ENCODE peak calls at places on chromosome X, in eight cellular contexts. N is breast epithelium, F is PC-3, G is astrocyte of the spinal cord, P is mesothelial cell of epicardium, S is hepatocyte, O is MM.1S, E is psoas muscle. R is an unnamed sample.

GRCh38 chrX:119887721-119888425 is 7.8 kb upstream of the AKAP14 start:
- DNase-seq in O (no peak), E (peak), G (peak), P (peak), S (peak), N (peak), F (peak), R (no peak)

GRCh38 chrX:38435130-38435529 is 82.7 kb downstream of the OTC start:
- DNase-seq in S (no peak), N (no peak), P (no peak), G (no peak), E (no peak), O (no peak), F (no peak), R (no peak)

GRCh38 chrX:18436017-18436416 is 10.6 kb downstream of the CDKL5 start:
- DNase-seq in O (no peak), N (no peak), S (no peak), G (no peak), E (no peak), F (no peak), P (no peak), R (no peak)

GRCh38 chrX:150548684-150549083 is 19.7 kb upstream of the MTM1 start:
- DNase-seq in N (no peak), G (peak), F (peak), E (no peak), P (no peak), S (no peak), O (no peak), R (no peak)

GRCh38 chrX:35625714-35626113 is 172.4 kb upstream of the MAGEB16 start:
- DNase-seq in P (no peak), E (no peak), S (peak), G (no peak), N (no peak), O (no peak), F (no peak), R (no peak)

GRCh38 chrX:114028907-114029662 is 554.8 kb upstream of the HTR2C start:
- DNase-seq in F (no peak), E (no peak), P (no peak), O (no peak), N (no peak), G (no peak), S (no peak), R (no peak)

GRCh38 chrX:73916931-73917657 is 354.1 kb downstream of the CHIC1 start:
- DNase-seq in G (peak), E (no peak), O (no peak), N (no peak), S (peak), F (peak), P (no peak), R (no peak)

GRCh38 chrX:71224969-71225368 is 1.9 kb downstream of the GJB1 start:
- DNase-seq in E (no peak), P (no peak), G (no peak), O (no peak), F (no peak), S (no peak), N (no peak), R (no peak)

GRCh38 chrX:103101280-103102042 is 8.5 kb upstream of the NXF3 start:
- DNase-seq in S (no peak), P (no peak), N (no peak), G (no peak), F (no peak), O (no peak), E (no peak), R (no peak)

GRCh38 chrX:13485167-13485566 is 84.2 kb upstream of the EGFL6 start:
- DNase-seq in S (no peak), E (no peak), P (no peak), F (peak), O (no peak), N (no peak), G (no peak), R (no peak)

GRCh38 chrX:50903387-50904027 is 7.0 kb upstream of the BMP15 start:
- DNase-seq in P (no peak), E (no peak), N (no peak), S (peak), F (peak), G (peak), O (peak), R (no peak)

GRCh38 chrX:131225078-131225477 is 64.0 kb downstream of the IGSF1 start:
- DNase-seq in O (no peak), F (no peak), N (no peak), G (no peak), P (no peak), S (no peak), E (no peak), R (no peak)

GRCh38 chrX:31609130-31609529 is 537.3 kb upstream of the FTHL17 start:
- DNase-seq in G (peak), O (no peak), P (no peak), S (peak), N (no peak), E (no peak), F (peak), R (no peak)

GRCh38 chrX:22395372-22395771 is 122.7 kb downstream of the CBLL2 start:
- DNase-seq in N (no peak), O (no peak), S (no peak), P (no peak), F (peak), E (no peak), G (peak), R (no peak)

GRCh38 chrX:44344194-44344593 is 722 bp upstream of the EFHC2 start:
- DNase-seq in O (peak), N (no peak), P (no peak), E (no peak), F (no peak), S (no peak), G (no peak), R (no peak)

GRCh38 chrX:107970073-107970472 is 12.1 kb downstream of the TEX13B start:
- DNase-seq in E (no peak), P (no peak), G (no peak), O (no peak), N (no peak), S (no peak), F (peak), R (no peak)

GRCh38 chrX:129609395-129609794 is 45.4 kb downstream of the APLN start:
- DNase-seq in S (no peak), N (no peak), G (no peak), P (no peak), O (no peak), E (no peak), F (no peak), R (no peak)

GRCh38 chrX:3026074-3026588 is 15.1 kb upstream of the ARSF start:
- DNase-seq in N (no peak), F (peak), G (no peak), O (no peak), S (peak), P (no peak), E (no peak), R (no peak)

GRCh38 chrX:3029084-3029483 is 12.2 kb upstream of the ARSF start:
- DNase-seq in G (no peak), P (peak), F (no peak), N (no peak), E (no peak), S (no peak), O (no peak), R (no peak)
- TF ChIP-seq CTCF in G (no peak), P (no peak), F (no peak), N (no peak), E (no peak), S (no peak), O (no peak), R (no peak)

GRCh38 chrX:2819345-2820130 is 9.2 kb upstream of the GYG2 start:
- DNase-seq in G (peak), F (peak), E (no peak), P (no peak), O (no peak), N (no peak), S (peak), R (no peak)
- TF ChIP-seq CTCF in G (peak), F (peak), E (peak), P (peak), O (peak), N (no peak), S (peak), R (peak)

GRCh38 chrX:145405012-145405411 is 157.7 kb downstream of the SPANXN1 start:
- DNase-seq in G (peak), F (peak), N (no peak), E (no peak), P (no peak), O (peak), S (peak), R (no peak)
- TF ChIP-seq CTCF in G (peak), F (peak), N (no peak), E (peak), P (peak), O (peak), S (peak), R (peak)

GRCh38 chrX:1754077-1754476 is 139.2 kb downstream of the ASMT start:
- DNase-seq in P (no peak), N (no peak), G (no peak), O (no peak), F (no peak), S (no peak), E (no peak), R (no peak)
- TF ChIP-seq CTCF in P (no peak), N (no peak), G (no peak), O (no peak), F (no peak), S (no peak), E (no peak), R (no peak)

GRCh38 chrX:40109288-40110008 is 11.7 kb upstream of the BCOR start:
- DNase-seq in S (peak), F (no peak), E (peak), N (no peak), G (peak), P (peak), O (peak), R (no peak)

GRCh38 chrX:40107291-40108083 is 9.7 kb upstream of the BCOR start:
- DNase-seq in F (peak), P (no peak), N (no peak), S (peak), E (peak), O (peak), G (no peak), R (no peak)

GRCh38 chrX:40108959-40109287 is 11.2 kb upstream of the BCOR start:
- DNase-seq in S (peak), P (peak), N (peak), F (peak), O (no peak), G (peak), E (peak), R (peak)

GRCh38 chrX:40106677-40107290 is 9.0 kb upstream of the BCOR start:
- DNase-seq in G (no peak), S (no peak), N (no peak), F (no peak), E (no peak), O (no peak), P (no peak), R (no peak)

DNA sequence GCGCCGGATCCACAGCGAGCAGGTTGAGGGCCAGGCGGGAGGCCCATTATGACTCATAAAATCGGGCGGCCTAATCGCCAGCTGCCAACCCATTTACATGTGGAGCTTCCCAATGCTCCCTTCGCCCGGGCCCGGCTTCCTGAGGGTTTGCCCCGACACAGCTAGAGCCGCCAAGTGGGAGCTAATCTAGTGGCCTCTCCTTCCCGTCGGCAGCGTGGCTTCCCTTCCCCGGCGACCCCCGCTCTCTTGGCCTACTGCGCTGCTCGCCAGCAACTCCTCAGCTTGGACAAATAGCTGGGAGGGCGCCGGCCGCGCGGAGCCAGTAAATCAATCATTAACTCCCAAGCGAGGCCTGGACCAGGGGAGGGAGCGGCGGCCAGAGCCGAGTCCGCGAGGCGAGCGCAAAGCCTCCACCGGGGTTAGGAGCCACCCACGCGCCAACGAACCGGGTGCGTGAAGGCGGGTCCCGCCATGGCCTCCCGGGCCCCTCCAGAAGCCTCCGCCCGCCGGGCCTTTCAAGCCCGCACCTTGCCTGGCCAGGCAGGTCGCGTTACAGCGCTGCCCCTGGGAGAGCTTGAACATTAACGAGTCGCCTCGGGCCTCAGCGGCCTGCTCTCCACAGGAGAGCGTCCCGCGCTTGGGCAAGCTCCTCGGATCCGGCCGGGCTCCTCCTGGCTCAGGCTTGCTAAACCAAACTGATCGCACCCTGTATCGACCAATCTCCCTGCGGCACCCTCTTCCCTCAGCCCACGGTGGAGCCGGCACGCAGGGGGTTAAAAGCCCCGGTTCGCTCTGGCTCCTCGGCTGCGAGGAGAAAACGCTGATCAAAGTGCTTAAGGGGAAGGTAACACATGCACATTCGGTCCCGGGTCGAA is 10.6 kb upstream of the BCOR start:
- DNase-seq in N (no peak), F (peak), O (no peak), S (peak), P (no peak), G (peak), E (peak), R (no peak)
- TF ChIP-seq CTCF in N (no peak), F (no peak), O (no peak), S (no peak), P (no peak), G (no peak), E (no peak), R (no peak)

GRCh38 chrX:152865232-152865920 is 32.5 kb upstream of the ZNF185 start:
- DNase-seq in F (no peak), O (no peak), E (no peak), G (no peak), P (no peak), S (no peak), N (no peak), R (no peak)

GRCh38 chrX:152861116-152861515 is 30.3 kb downstream of the NSDHL start:
- DNase-seq in S (no peak), O (no peak), E (no peak), F (peak), N (no peak), G (no peak), P (no peak), R (no peak)

GRCh38 chrX:152861826-152862225 is 31.0 kb downstream of the NSDHL start:
- DNase-seq in O (no peak), P (no peak), G (no peak), S (no peak), N (no peak), F (no peak), E (no peak), R (no peak)
- TF ChIP-seq CTCF in O (no peak), P (no peak), G (no peak), S (no peak), N (no peak), F (no peak), E (no peak), R (no peak)

GRCh38 chrX:53831662-53832635 is 145.4 kb upstream of the HUWE1 start:
- DNase-seq in S (peak), P (no peak), O (peak), F (peak), G (peak), E (no peak), N (no peak), R (no peak)
- TF ChIP-seq CTCF in S (peak), P (no peak), O (peak), F (peak), G (peak), E (no peak), N (no peak), R (no peak)

DNA sequence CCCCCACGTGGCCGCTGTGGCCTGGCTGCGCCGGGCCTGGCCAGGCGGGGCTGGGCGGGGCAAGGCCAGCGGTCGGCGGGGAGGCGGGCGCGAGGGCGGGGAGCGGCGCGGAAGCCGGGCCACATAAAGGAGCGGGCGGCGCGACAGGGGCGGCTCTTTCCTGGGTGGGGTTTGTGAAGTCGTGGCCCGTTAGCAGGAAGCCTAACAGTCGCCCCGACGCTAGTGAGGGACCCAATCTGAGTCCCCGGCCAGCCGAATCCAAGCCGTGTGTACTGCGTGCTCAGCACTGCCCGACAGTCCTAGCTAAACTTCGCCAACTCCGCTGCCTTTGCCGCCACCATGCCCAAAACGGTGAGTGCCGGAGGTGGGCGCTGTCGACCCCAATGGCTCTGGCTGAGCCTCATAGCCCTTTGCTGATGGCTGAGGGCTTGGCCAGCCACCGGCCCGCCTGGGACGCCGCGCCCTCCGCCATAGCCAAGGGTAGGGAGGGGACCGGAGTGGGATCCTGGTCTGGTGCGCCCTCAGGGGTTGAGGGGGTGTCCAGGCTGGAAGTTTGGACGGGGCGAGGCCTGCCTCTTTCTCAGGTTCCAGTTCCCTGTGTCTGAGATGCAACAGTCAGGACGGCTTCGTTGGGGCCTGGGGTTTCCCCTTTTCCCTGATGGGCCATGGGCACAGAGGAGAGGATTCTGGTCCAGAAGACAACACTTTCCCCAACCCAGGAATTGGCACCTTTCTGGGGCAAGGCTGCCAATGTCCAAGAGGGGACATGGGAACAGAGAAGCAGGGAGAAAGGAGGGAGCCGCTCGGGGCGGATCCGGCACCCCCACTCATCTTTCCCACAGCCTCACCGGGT is at the start of gene MSN:
- DNase-seq in S (peak), O (peak), P (peak), F (peak), G (peak), E (peak), N (peak), R (no peak)
- TF ChIP-seq CTCF in S (peak), O (peak), P (no peak), F (peak), G (peak), E (no peak), N (no peak), R (no peak)

GRCh38 chrX:140053841-140054240 is 88.5 kb upstream of the CXorf66 start:
- DNase-seq in O (no peak), E (no peak), G (no peak), F (no peak), S (no peak), P (no peak), N (no peak), R (no peak)

GRCh38 chrX:140050906-140051305 is 85.6 kb upstream of the CXorf66 start:
- DNase-seq in F (peak), P (no peak), O (peak), N (no peak), S (no peak), E (no peak), G (peak), R (no peak)
- TF ChIP-seq CTCF in F (peak), P (peak), O (peak), N (no peak), S (peak), E (no peak), G (peak), R (no peak)

GRCh38 chrX:136691028-136691809 is 43.3 kb downstream of the CD40LG start:
- DNase-seq in O (peak), P (no peak), F (peak), N (no peak), E (no peak), S (no peak), G (no peak), R (no peak)
- TF ChIP-seq CTCF in O (no peak), P (no peak), F (no peak), N (no peak), E (no peak), S (no peak), G (no peak), R (no peak)

R was measured in ascending aorta.